ENCODE peak calls at places on chromosomes 13 and 19, in eight cellular contexts. Y is RPMI7951, M is NCI-H2029 treated with DMSO at 0.1 percent for 48 hours, P is NCI-H1105 treated with DMSO at 0.1 percent for 48 hours, Z is C1 segment of cervical spinal cord, E is spleen, W is fibroblast of pulmonary artery, K is AG08396. R is an unnamed sample.

GRCh38 chr19:38502410-38503143 is 69.1 kb downstream of the RYR1 start:
- DNase-seq in Y (no peak), M (no peak), P (no peak), Z (no peak), E (no peak), W (no peak), K (no peak), R (no peak)

GRCh38 chr13:26019881-26020535 is 31.8 kb downstream of the SHISA2 start:
- DNase-seq in Y (peak; percentile 15), M (no peak), P (no peak), Z (no peak), E (no peak), W (peak; percentile 70), K (peak; percentile 26), R (no peak)

GRCh38 chr13:91699863-91700262 is 301.4 kb downstream of the GPC5 start:
- DNase-seq in Y (no peak), M (no peak), P (no peak), Z (no peak), E (no peak), W (no peak), K (no peak), R (no peak)

GRCh38 chr13:109759609-109760008 is 26.8 kb downstream of the IRS2 start:
- DNase-seq in Y (no peak), M (no peak), P (no peak), Z (no peak), E (no peak), W (no peak), K (no peak), R (no peak)

GRCh38 chr19:1746401-1747284 is 6.7 kb upstream of the ONECUT3 start:
- DNase-seq in Y (peak; percentile 49), M (no peak), P (no peak), Z (no peak), E (no peak), W (peak; percentile 52), K (peak; percentile 67), R (no peak)

GRCh38 chr13:66659291-66660012 is 570.7 kb downstream of the PCDH9 start:
- DNase-seq in Y (no peak), M (no peak), P (no peak), Z (no peak), E (no peak), W (peak; percentile 15), K (no peak), R (no peak)

GRCh38 chr19:47725759-47726401 is 12.7 kb downstream of the EHD2 start:
- DNase-seq in Y (no peak), M (no peak), P (peak; percentile 43), Z (no peak), E (no peak), W (no peak), K (no peak), R (no peak)

GRCh38 chr13:27638521-27638920 is 16.8 kb downstream of the POLR1D start:
- DNase-seq in Y (no peak), M (no peak), P (no peak), Z (peak; percentile 5), E (no peak), W (peak; percentile 43), K (no peak), R (no peak)

GRCh38 chr13:41520699-41521630 is 63.6 kb downstream of the RGCC start:
- DNase-seq in Y (peak; percentile 90), M (no peak), P (no peak), Z (no peak), E (no peak), W (no peak), K (no peak), R (no peak)

GRCh38 chr13:25570185-25570584 is 198.4 kb downstream of the ATP8A2 start:
- DNase-seq in Y (no peak), M (no peak), P (no peak), Z (no peak), E (no peak), W (no peak), K (no peak), R (no peak)

GRCh38 chr13:49561064-49561410 is 24.3 kb downstream of the RCBTB1 start:
- DNase-seq in Y (no peak), M (no peak), P (no peak), Z (no peak), E (no peak), W (no peak), K (no peak), R (no peak)

GRCh38 chr13:74662895-74663294 is 528.7 kb upstream of the KLF12 start:
- DNase-seq in Y (no peak), M (no peak), P (no peak), Z (no peak), E (no peak), W (peak; percentile 10), K (no peak), R (no peak)

GRCh38 chr13:27791146-27791900 is 960 bp upstream of the GSX1 start:
- DNase-seq in Y (no peak), M (no peak), P (peak; percentile 13), Z (no peak), E (no peak), W (no peak), K (no peak), R (no peak)

GRCh38 chr13:64855506-64855905 is 2374.6 kb downstream of the PCDH9 start:
- DNase-seq in Y (peak; percentile 2), M (no peak), P (peak; percentile 33), Z (no peak), E (no peak), W (peak; percentile 62), K (no peak), R (no peak)

GRCh38 chr13:77545626-77546412 is 10.3 kb downstream of the SCEL start:
- DNase-seq in Y (no peak), M (no peak), P (no peak), Z (no peak), E (no peak), W (no peak), K (no peak), R (no peak)

GRCh38 chr13:21318891-21319532 is 140.1 kb downstream of the ZDHHC20 start:
- DNase-seq in Y (no peak), M (no peak), P (no peak), Z (no peak), E (no peak), W (no peak), K (no peak), R (no peak)

GRCh38 chr19:45769821-45770191 is 754 bp upstream of the SIX5 start:
- DNase-seq in Y (no peak), M (no peak), P (peak; percentile 55), Z (peak; percentile 86), E (peak; percentile 89), W (peak; percentile 52), K (no peak), R (no peak)

GRCh38 chr13:19769854-19770253 is 12.9 kb downstream of the PSPC1 start:
- DNase-seq in Y (no peak), M (no peak), P (no peak), Z (no peak), E (no peak), W (no peak), K (no peak), R (no peak)

GRCh38 chr19:36113895-36114762 is 546 bp downstream of the POLR2I start:
- DNase-seq in Y (peak; percentile 44), M (no peak), P (peak; percentile 50), Z (peak; percentile 63), E (peak; percentile 84), W (peak; percentile 29), K (peak; percentile 50), R (no peak)

GRCh38 chr19:2722541-2723344 is 1.6 kb upstream of the DIRAS1 start:
- DNase-seq in Y (peak; percentile 90), M (no peak), P (no peak), Z (no peak), E (no peak), W (peak; percentile 82), K (peak; percentile 95), R (no peak)

GRCh38 chr19:11617207-11618062 is 20.2 kb downstream of the ZNF627 start:
- DNase-seq in Y (no peak), M (no peak), P (no peak), Z (no peak), E (no peak), W (no peak), K (no peak), R (no peak)

GRCh38 chr19:7742575-7742974 is 4.8 kb downstream of the CD209 start:
- DNase-seq in Y (no peak), M (no peak), P (no peak), Z (no peak), E (peak; percentile 11), W (no peak), K (no peak), R (no peak)

GRCh38 chr13:108508263-108508662 is 121.1 kb upstream of the MYO16 start:
- DNase-seq in Y (no peak), M (no peak), P (peak; percentile 48), Z (no peak), E (no peak), W (peak; percentile 59), K (no peak), R (no peak)

GRCh38 chr13:73335226-73335625 is 276.4 kb downstream of the KLF5 start:
- DNase-seq in Y (peak; percentile 71), M (no peak), P (no peak), Z (no peak), E (no peak), W (peak; percentile 58), K (no peak), R (no peak)